ENCODE peak calls at places on chromosomes 4 and X, in four cellular contexts. Y is A549, Z is IMR-90, A is HepG2. W is an unnamed sample.

GRCh38 chr4:73653695-73654106 is 33.5 kb upstream of the RASSF6 start:
- DNase-seq in Z (peak), Y (peak), A (peak), W (peak)

GRCh38 chr4:181611033-181611711 is 632.0 kb upstream of the TENM3 start:
- DNase-seq in Y (no peak), A (no peak), Z (no peak), W (no peak)

GRCh38 chr4:15100994-15101695 is 98.9 kb downstream of the CPEB2 start:
- DNase-seq in A (no peak), Y (no peak), Z (peak), W (no peak)

GRCh38 chrX:57952320-57952678 is 42.0 kb upstream of the ZXDA start:
- DNase-seq in Z (no peak), Y (no peak), A (no peak), W (no peak)

GRCh38 chr4:141469392-141469791 is 167.0 kb upstream of the IL15 start:
- DNase-seq in Z (peak), Y (no peak), A (no peak), W (no peak)

GRCh38 chrX:21375795-21376069 is 1.5 kb downstream of the CNKSR2 start:
- DNase-seq in Z (no peak), Y (peak), A (no peak), W (no peak)

GRCh38 chrX:40615976-40616375 is 7.3 kb upstream of the MPC1L start:
- DNase-seq in Y (no peak), A (no peak), Z (no peak), W (no peak)

GRCh38 chr4:83606435-83606834 is 70.5 kb downstream of the GPAT3 start:
- DNase-seq in Y (no peak), Z (no peak), A (no peak), W (no peak)

GRCh38 chr4:163556169-163556568 is 61.7 kb downstream of the TMA16 start:
- DNase-seq in Y (no peak), Z (peak), A (no peak), W (no peak)

GRCh38 chrX:19867411-19867732 is 20.0 kb downstream of the SH3KBP1 start:
- DNase-seq in Z (peak), Y (no peak), A (no peak), W (no peak)

GRCh38 chr4:39062094-39062493 is at the start of gene KLHL5:
- DNase-seq in A (no peak), Z (no peak), Y (no peak), W (no peak)
- TF ChIP-seq MAZ in A (no peak), Z (no peak), Y (no peak), W (no peak)

GRCh38 chr4:33395731-33396485 is 2675.7 kb downstream of the PCDH7 start:
- DNase-seq in A (no peak), Z (no peak), Y (no peak), W (no peak)
- TF ChIP-seq MAZ in A (no peak), Z (no peak), Y (no peak), W (no peak)

GRCh38 chrX:132488092-132488749 is 617 bp downstream of the MBNL3 start:
- DNase-seq in Z (peak), Y (no peak), A (no peak), W (no peak)

GRCh38 chrX:132489256-132490085 is 633 bp upstream of the MBNL3 start:
- DNase-seq in Y (no peak), Z (peak), A (no peak), W (no peak)

GRCh38 chrX:132491191-132491590 is 2.4 kb upstream of the MBNL3 start:
- DNase-seq in Z (no peak), A (peak), Y (no peak), W (no peak)

GRCh38 chrX:132488819-132489255 is at the start of gene MBNL3:
- DNase-seq in Y (no peak), A (peak), Z (peak), W (no peak)

GRCh38 chrX:132490086-132490419 is 1.2 kb upstream of the MBNL3 start:
- DNase-seq in A (peak), Z (no peak), Y (no peak), W (no peak)
- TF ChIP-seq MAZ in A (no peak), Z (no peak), Y (no peak), W (no peak)

GRCh38 chr4:38190717-38191178 is 230.6 kb downstream of the PTTG2 start:
- DNase-seq in A (no peak), Y (no peak), Z (peak), W (no peak)

GRCh38 chr4:38192516-38192915 is 232.3 kb downstream of the PTTG2 start:
- DNase-seq in Z (no peak), A (no peak), Y (no peak), W (no peak)

GRCh38 chr4:38188631-38189101 is 228.5 kb downstream of the PTTG2 start:
- DNase-seq in A (no peak), Y (no peak), Z (no peak), W (no peak)

GRCh38 chr4:38188136-38188535 is 227.9 kb downstream of the PTTG2 start:
- DNase-seq in A (no peak), Y (no peak), Z (no peak), W (no peak)

DNA sequence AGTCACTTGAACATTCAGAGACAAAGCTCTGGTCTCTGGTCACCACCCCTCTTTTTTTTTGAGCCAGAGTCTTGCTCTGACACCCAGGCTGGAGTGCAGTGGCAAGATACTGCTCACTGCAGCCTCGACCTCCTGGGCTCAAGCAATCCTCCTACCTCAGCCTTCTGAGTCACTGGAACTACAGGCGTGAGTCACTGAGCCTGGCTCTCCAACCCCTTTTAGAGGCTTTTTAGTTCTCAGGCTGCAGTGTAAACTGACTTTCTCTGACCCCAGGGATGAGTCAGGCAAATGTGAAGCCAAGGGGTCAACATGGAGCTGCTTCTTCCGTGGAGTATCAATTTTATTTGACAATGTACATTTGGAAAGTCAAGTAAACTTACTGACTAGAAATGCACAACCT is 229.2 kb downstream of the PTTG2 start:
- DNase-seq in A (peak), Z (peak), Y (peak), W (no peak)
- TF ChIP-seq MAZ in A (no peak), Z (peak), Y (no peak), W (no peak)

GRCh38 chrX:141469469-141469868 is 115.1 kb downstream of the SPANXA1 start:
- DNase-seq in Z (peak), A (no peak), Y (peak), W (no peak)
- TF ChIP-seq MAZ in Z (no peak), A (no peak), Y (no peak), W (no peak)

GRCh38 chr4:56261027-56261426 is 126.3 kb downstream of the AASDH start:
- DNase-seq in Y (no peak), Z (no peak), A (no peak), W (no peak)
- TF ChIP-seq MAZ in Y (no peak), Z (no peak), A (no peak), W (no peak)